ENCODE peak calls at places on chromosomes 11 and 22, in six cellular contexts. N is central memory CD4-positive, alpha-beta T cell; G is IMR-90; J is GM20000; Q is activated CD4-positive, CD25-positive, alpha-beta regulatory T cell; S is MG63. H is an unnamed sample.

GRCh38 chr11:11577246-11577855 is 44.5 kb downstream of the GALNT18 start:
- DNase-seq in N (no peak), G (peak; percentile 50), J (no peak), Q (no peak), S (no peak), H (no peak)

GRCh38 chr22:49718396-49718795 is 109.3 kb downstream of the BRD1 start:
- DNase-seq in N (no peak), G (no peak), J (no peak), Q (no peak), S (no peak), H (no peak)

GRCh38 chr11:95335989-95336388 is 105.0 kb upstream of the SESN3 start:
- DNase-seq in N (no peak), G (no peak), J (no peak), Q (peak; percentile 4), S (no peak), H (no peak)

GRCh38 chr22:41327124-41327523 is 25.8 kb downstream of the ZC3H7B start:
- DNase-seq in N (no peak), G (no peak), J (no peak), Q (no peak), S (no peak), H (no peak)

GRCh38 chr11:36333897-36334296 is 37.8 kb downstream of the PRR5L start:
- DNase-seq in N (no peak), G (peak; percentile 53), J (no peak), Q (no peak), S (peak; percentile 29), H (peak; percentile 66)

GRCh38 chr11:69138265-69138664 is 17.5 kb upstream of the SMIM38 start:
- DNase-seq in N (no peak), G (peak; percentile 73), J (no peak), Q (no peak), S (peak; percentile 81), H (peak; percentile 73)

GRCh38 chr11:29217901-29218300 is 798.9 kb downstream of the KCNA4 start:
- DNase-seq in N (no peak), G (no peak), J (no peak), Q (no peak), S (no peak), H (no peak)

GRCh38 chr22:20559174-20559760 is 51.9 kb downstream of the MED15 start:
- DNase-seq in N (no peak), G (no peak), J (no peak), Q (no peak), S (no peak), H (no peak)

GRCh38 chr11:46391186-46391577 is 394 bp downstream of the CHRM4 start:
- DNase-seq in N (no peak), G (no peak), J (peak; percentile 52), Q (no peak), S (no peak), H (no peak)

GRCh38 chr11:106012744-106013143 is 9.3 kb downstream of the MSANTD4 start:
- DNase-seq in N (no peak), G (peak; percentile 95), J (no peak), Q (no peak), S (peak; percentile 65), H (peak; percentile 23)

GRCh38 chr22:22730655-22731373 is 86.4 kb downstream of the GGTLC2 start:
- DNase-seq in N (no peak), G (no peak), J (no peak), Q (no peak), S (no peak), H (no peak)

H was measured in AG10803.